ENCODE peak calls at places on chromosomes 16 and 17, in five cellular contexts. B, E, N, Q and V are unnamed samples.

GRCh38 chr17:73278465-73279453 is 17.1 kb upstream of the CPSF4L start:
- DNase-seq in N (no peak), Q (no peak), E (no peak), B (no peak), V (peak)

GRCh38 chr16:71869089-71869488 is 14.9 kb downstream of the ZNF821 start:
- DNase-seq in E (no peak), B (no peak), N (no peak), Q (no peak), V (no peak)

GRCh38 chr17:50519141-50519834 is 11.0 kb downstream of the MYCBPAP start:
- DNase-seq in Q (no peak), E (no peak), N (no peak), B (no peak), V (no peak)

GRCh38 chr16:82633964-82634600 is 7.3 kb downstream of the CDH13 start:
- DNase-seq in E (no peak), N (no peak), B (no peak), Q (no peak), V (no peak)

GRCh38 chr17:82477934-82478333 is 19.4 kb downstream of the NARF start:
- DNase-seq in E (no peak), Q (no peak), B (no peak), N (no peak), V (no peak)

GRCh38 chr17:28357061-28357900 is at the start of gene POLDIP2:
- DNase-seq in E (peak), N (peak), Q (peak), B (peak), V (peak)

GRCh38 chr16:75483222-75483621 is 12.0 kb downstream of the CHST6 start:
- DNase-seq in E (no peak), Q (no peak), N (no peak), B (peak), V (no peak)

GRCh38 chr16:4402439-4403132 is 13.8 kb downstream of the CORO7 start:
- DNase-seq in N (no peak), E (no peak), B (peak), Q (peak), V (peak)

GRCh38 chr17:44661835-44662234 is 5.6 kb downstream of the MEIOC start:
- DNase-seq in N (no peak), B (no peak), E (no peak), Q (no peak), V (no peak)

GRCh38 chr17:10114931-10115535 is 83.4 kb downstream of the GAS7 start:
- DNase-seq in N (peak), B (no peak), Q (peak), E (peak), V (peak)

GRCh38 chr16:54488729-54489128 is 202.1 kb upstream of the IRX3 start:
- DNase-seq in E (no peak), N (no peak), B (no peak), Q (no peak), V (no peak)

GRCh38 chr16:17367932-17368331 is 102.8 kb downstream of the XYLT1 start:
- DNase-seq in N (no peak), Q (no peak), E (no peak), B (no peak), V (no peak)

GRCh38 chr16:54270711-54271110 is 15.9 kb downstream of the IRX3 start:
- DNase-seq in E (no peak), B (no peak), N (no peak), Q (no peak), V (no peak)

GRCh38 chr17:66393038-66393437 is 90.6 kb downstream of the PRKCA start:
- DNase-seq in B (no peak), N (no peak), Q (no peak), E (no peak), V (no peak)

GRCh38 chr17:66310528-66311148 is 8.2 kb downstream of the PRKCA start:
- DNase-seq in B (no peak), E (no peak), N (no peak), Q (no peak), V (no peak)

GRCh38 chr17:55301521-55302406 is 37.0 kb downstream of the HLF start:
- DNase-seq in E (no peak), Q (no peak), N (no peak), B (no peak), V (peak)

GRCh38 chr16:9049241-9049640 is 42.2 kb upstream of the HAPSTR1 start:
- DNase-seq in N (no peak), Q (no peak), E (no peak), B (no peak), V (no peak)

GRCh38 chr16:9124444-9124843 is 33.0 kb downstream of the HAPSTR1 start:
- DNase-seq in B (no peak), Q (no peak), N (no peak), E (no peak), V (no peak)

GRCh38 chr17:39668141-39668924 is at the start of gene PNMT:
- DNase-seq in B (no peak), E (peak), Q (peak), N (no peak), V (peak)

GRCh38 chr17:58333396-58334207 is 5.0 kb upstream of the TSPOAP1 start:
- DNase-seq in B (no peak), E (no peak), Q (peak), N (no peak), V (no peak)

GRCh38 chr17:62968445-62968923 is 2.4 kb downstream of the TANC2 start:
- DNase-seq in Q (no peak), B (peak), E (peak), N (peak), V (peak)

GRCh38 chr17:82461827-82462524 is 3.4 kb downstream of the NARF start:
- DNase-seq in N (no peak), E (no peak), B (no peak), Q (no peak), V (no peak)

GRCh38 chr17:337866-338265 is 14.7 kb downstream of the RPH3AL start:
- DNase-seq in Q (no peak), N (no peak), B (no peak), E (no peak), V (no peak)

GRCh38 chr17:56868716-56869115 is 34.8 kb downstream of the DGKE start:
- DNase-seq in N (no peak), Q (no peak), B (no peak), E (no peak), V (no peak)

GRCh38 chr17:3965123-3965800 is 1.0 kb upstream of the ATP2A3 start:
- DNase-seq in Q (peak), E (peak), N (no peak), B (peak), V (peak)

GRCh38 chr17:40532520-40533253 is 31.3 kb upstream of the TNS4 start:
- DNase-seq in Q (no peak), B (no peak), E (no peak), N (no peak), V (no peak)

GRCh38 chr16:569445-570254 is at the start of gene PIGQ:
- DNase-seq in N (no peak), Q (peak), B (no peak), E (peak), V (peak)
- H3K4me3 ChIP-seq in N (peak), Q (peak), B (peak), E (peak), V (peak)

DNA sequence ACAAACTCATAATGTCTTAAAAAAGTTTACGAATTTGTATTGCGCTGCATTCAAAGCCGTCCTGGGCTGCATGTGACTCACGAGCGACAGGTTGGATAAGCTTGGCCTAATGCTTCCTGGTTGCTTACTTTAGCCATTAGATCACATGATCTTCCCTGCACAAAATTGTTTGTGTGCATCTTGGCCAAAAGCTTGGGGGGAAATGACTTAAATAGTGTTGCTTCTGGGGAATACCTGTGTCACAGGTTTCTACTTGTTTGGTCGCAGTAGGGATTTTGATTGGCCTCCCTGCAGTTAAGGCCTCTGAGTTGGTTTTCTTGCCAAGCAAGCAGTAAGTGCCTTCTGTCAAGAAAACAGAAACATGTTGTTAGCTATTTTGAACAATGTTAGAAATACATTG is 39.6 kb upstream of the DUSP14 start:
- DNase-seq in N (no peak), B (no peak), Q (no peak), E (no peak), V (peak)
- H3K4me3 ChIP-seq in N (no peak), B (no peak), Q (no peak), E (no peak), V (no peak)

GRCh38 chr17:78342438-78343098 is 17.3 kb downstream of the SOCS3 start:
- DNase-seq in N (no peak), B (peak), Q (peak), E (no peak), V (no peak)

GRCh38 chr17:78343099-78343432 is 16.8 kb downstream of the SOCS3 start:
- DNase-seq in N (no peak), E (no peak), Q (peak), B (peak), V (no peak)

GRCh38 chr17:78340183-78340955 is 19.5 kb downstream of the SOCS3 start:
- DNase-seq in N (no peak), E (no peak), B (no peak), Q (no peak), V (no peak)

GRCh38 chr17:78343433-78344201 is 16.3 kb downstream of the SOCS3 start:
- DNase-seq in N (no peak), E (peak), Q (peak), B (no peak), V (peak)

DNA sequence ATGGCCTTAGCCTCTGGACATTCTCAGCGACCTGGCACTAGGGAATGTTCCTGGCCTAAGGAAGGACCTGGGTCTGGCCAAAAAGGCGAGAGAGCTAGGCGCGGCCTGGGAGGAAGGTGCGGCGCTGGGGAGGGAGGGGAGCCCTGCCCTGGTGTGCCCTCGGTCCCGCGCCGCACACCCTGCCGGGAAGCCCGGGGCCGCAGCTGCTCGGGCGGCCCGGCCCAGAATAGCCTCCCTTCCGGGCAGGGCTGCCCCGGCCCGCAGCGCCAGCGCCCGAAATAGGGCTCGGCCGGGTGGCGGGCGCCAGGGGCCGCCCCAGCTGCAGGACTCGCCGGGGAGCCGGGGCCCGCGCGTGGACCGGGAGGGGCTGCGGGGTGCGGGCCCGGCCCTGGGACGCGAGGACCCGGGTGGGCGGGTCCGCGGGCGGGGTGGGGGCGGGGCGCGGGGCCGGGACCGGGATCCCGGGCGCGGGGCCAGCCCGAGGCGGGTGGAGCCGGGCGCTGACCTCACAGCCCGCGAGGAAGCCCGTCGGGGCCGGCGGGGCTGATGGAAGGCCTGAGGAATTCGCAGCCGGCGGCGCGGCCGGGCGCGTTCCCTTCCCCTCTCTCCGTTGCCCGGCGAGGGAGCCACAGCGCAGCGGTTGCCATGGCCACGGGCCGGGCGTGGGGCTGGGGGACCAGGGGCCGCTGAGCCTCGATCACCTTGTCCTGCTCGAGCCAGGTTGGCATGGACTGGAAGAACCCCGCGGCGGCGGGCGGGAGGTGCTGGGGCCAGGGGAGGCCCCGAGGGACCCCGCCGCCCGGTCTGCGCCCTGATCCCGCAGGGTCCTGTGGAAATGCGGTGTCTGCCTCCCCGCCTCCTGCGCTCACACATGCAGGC is 18.1 kb downstream of the SOCS3 start:
- DNase-seq in Q (no peak), N (no peak), B (no peak), E (no peak), V (peak)
- H3K4me3 ChIP-seq in Q (peak), N (peak), B (peak), E (peak), V (no peak)

DNA sequence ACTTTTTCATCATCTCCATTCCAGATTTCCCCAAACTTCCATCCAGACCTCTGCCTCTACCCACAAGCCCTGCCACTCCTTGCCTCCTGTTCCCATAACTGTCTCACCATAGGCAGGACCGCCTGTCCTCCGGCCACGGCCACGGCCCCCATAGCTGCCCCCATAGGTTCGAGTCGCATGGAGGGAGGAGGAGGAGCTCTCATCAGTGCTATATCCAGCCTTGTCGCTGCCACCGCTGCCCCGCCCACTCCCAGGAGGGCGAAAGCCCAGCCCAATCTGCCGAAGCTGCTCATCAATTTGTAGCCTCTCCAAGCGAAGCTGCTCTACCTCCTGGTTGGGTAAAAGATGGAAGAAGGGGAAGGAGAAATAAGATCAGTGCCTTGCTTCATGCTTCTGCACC is 3.4 kb upstream of the SOX15 start:
- DNase-seq in E (no peak), Q (no peak), N (no peak), B (no peak), V (no peak)
- H3K4me3 ChIP-seq in E (no peak), Q (no peak), N (no peak), B (no peak), V (no peak)

GRCh38 chr16:50837324-50837723 is 95.4 kb downstream of the CYLD start:
- DNase-seq in Q (no peak), E (no peak), B (no peak), N (no peak), V (no peak)

GRCh38 chr16:50834701-50835100 is 92.8 kb downstream of the CYLD start:
- DNase-seq in E (no peak), N (no peak), Q (no peak), B (no peak), V (no peak)

GRCh38 chr16:50836121-50836541 is 94.2 kb downstream of the CYLD start:
- DNase-seq in E (no peak), N (no peak), Q (no peak), B (no peak), V (no peak)

GRCh38 chr16:50833929-50834328 is 92.0 kb downstream of the CYLD start:
- DNase-seq in Q (no peak), B (no peak), N (no peak), E (no peak), V (no peak)

GRCh38 chr16:50835358-50836060 is 93.6 kb downstream of the CYLD start:
- DNase-seq in N (no peak), E (no peak), B (no peak), Q (no peak), V (no peak)
- H3K4me3 ChIP-seq in N (no peak), E (no peak), B (no peak), Q (no peak), V (no peak)

GRCh38 chr16:66562986-66563385 is 3.3 kb upstream of the CMTM1 start:
- DNase-seq in N (no peak), E (no peak), Q (no peak), B (no peak), V (no peak)
- H3K4me3 ChIP-seq in N (no peak), E (no peak), Q (no peak), B (no peak), V (no peak)

GRCh38 chr17:78737332-78737731 is 44.7 kb downstream of the CYTH1 start:
- DNase-seq in N (no peak), B (no peak), E (no peak), Q (no peak), V (no peak)

GRCh38 chr17:78736526-78737079 is 45.5 kb downstream of the CYTH1 start:
- DNase-seq in Q (peak), E (peak), N (no peak), B (peak), V (peak)

GRCh38 chr17:78734841-78735641 is 47.0 kb downstream of the CYTH1 start:
- DNase-seq in B (no peak), Q (no peak), N (no peak), E (no peak), V (no peak)

GRCh38 chr17:78738245-78738644 is 43.8 kb downstream of the CYTH1 start:
- DNase-seq in E (no peak), N (no peak), B (no peak), Q (no peak), V (no peak)

DNA sequence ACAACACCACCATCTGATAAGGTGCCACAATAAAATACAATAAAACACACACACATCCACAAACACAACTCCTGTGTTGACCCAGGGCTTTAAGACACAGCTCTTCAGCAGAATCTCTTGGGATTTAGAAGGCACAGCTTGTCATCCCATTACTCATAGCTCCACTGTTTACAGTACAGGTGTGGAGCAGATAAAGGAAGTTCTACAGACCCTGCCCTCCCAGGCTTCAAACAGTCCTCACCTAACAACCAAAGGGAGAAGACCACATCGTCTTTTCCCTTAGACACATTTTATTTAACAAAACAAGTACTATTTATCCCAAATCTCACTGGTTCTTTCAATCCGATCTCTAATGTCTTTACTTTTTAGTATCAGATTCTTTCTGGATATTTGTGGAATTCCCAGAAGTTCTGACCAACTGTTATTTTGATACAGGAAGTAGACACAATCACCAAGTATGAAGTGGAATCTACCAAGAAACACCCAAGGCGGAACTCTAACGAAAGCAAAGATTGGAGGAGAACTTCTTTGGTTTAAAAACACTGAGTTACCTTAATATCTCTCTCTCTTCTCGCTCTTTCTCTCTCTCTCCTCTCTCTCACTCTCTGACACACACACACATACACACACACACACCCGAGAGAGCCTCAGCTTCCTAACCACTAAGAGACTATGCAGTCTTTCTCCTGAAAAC is 46.1 kb downstream of the CYTH1 start:
- DNase-seq in N (no peak), E (no peak), B (no peak), Q (no peak), V (no peak)
- H3K4me3 ChIP-seq in N (no peak), E (peak), B (peak), Q (peak), V (peak)

DNA sequence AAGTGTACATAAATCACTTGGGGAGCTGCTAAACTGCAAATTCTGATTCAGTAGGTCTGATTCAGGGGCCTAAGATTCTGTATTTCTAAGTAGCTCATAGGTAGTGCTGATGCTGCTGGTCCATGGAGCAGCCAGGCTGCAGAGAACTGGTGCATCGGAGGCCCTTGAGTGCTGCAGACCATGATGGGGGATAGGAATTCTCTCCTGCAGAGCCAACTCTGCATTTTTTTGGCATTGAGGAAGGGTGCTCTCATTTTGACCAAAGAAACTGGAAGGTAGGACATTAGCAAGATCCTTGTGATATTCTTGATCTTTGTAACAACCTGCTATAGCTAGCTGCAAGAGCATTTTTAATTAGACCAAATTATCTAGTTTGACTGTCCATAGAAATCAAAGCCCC is 4.7 kb downstream of the HOXB2 start:
- DNase-seq in B (no peak), E (no peak), N (no peak), Q (no peak), V (no peak)
- H3K4me3 ChIP-seq in B (no peak), E (no peak), N (no peak), Q (no peak), V (no peak)

DNA sequence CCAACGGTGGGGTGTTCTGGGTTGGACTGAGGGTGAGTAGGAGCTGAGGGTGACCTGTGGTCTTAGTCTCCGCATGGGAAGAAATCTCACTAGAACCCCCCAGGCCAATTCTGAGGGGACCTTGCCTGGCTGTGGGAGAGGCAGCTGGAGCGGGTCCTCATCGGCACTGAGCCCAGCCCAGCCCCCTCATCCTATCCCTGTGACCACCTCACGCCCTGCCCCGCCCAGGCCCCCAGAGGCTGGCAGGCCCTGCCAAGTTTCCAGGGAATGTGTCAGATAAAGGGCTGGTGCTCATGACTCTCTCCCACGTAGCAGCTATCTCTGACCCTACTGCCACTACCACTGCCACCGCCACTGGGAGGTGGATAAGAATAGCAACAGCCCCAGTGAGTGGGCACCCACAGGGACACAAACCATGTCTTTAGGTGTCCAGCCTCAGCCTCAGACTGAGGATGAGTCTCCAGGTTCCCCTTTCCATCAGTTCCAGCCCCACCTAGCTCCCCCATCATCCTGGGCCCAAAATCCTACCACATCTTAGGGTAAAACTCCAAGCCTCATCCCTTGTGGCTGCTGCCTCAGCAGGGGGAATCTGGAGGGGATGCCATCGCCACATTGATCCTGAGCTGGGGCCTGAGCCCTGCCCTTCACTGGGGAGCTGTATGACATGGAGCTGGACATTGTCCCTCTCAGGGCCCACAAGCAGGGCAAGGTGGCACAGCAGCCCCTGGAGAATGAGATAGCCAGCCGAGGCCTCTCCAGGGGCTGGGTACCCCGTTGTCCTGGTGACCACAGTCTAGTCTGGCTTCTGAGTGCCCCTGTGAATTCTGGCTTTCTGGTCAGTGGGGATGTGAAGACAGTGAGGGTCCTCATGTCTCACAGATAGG is 14.9 kb downstream of the CDH16 start:
- DNase-seq in B (no peak), Q (no peak), N (no peak), E (no peak), V (no peak)
- H3K4me3 ChIP-seq in B (no peak), Q (no peak), N (no peak), E (no peak), V (no peak)

GRCh38 chr17:5077781-5078105 is 524 bp upstream of the ZFP3 start:
- DNase-seq in N (no peak), Q (no peak), B (no peak), E (no peak), V (no peak)
- H3K4me3 ChIP-seq in N (peak), Q (peak), B (no peak), E (peak), V (peak)